ENCODE peak calls at places on chromosomes 5 and 9, in six cellular contexts. L is A549, W is IMR-90, V is K562, A is HepG2, G is GM12878. I is an unnamed sample.

GRCh38 chr5:123120197-123120596 is 31.2 kb downstream of the PRDM6 start:
- DNase-seq in L (peak), W (no peak), V (no peak), A (no peak), G (no peak), I (peak)

GRCh38 chr5:125375143-125375542 is 628.7 kb upstream of the ZNF608 start:
- DNase-seq in L (no peak), W (no peak), V (no peak), A (no peak), G (no peak), I (no peak)

GRCh38 chr5:158456756-158457155 is 597.8 kb upstream of the CLINT1 start:
- DNase-seq in L (peak), W (peak), V (no peak), A (peak), G (no peak), I (no peak)

GRCh38 chr5:93830893-93831292 is 89.5 kb upstream of the POU5F2 start:
- DNase-seq in L (no peak), W (no peak), V (no peak), A (no peak), G (no peak), I (no peak)

GRCh38 chr5:137191179-137191578 is 307.9 kb downstream of the SPOCK1 start:
- DNase-seq in L (no peak), W (no peak), V (no peak), A (no peak), G (no peak), I (no peak)

GRCh38 chr9:29439961-29440360 is 1866.7 kb upstream of the C9orf72 start:
- DNase-seq in L (no peak), W (no peak), V (no peak), A (no peak), G (no peak), I (no peak)

GRCh38 chr5:160543395-160543794 is 121.7 kb downstream of the PTTG1 start:
- DNase-seq in L (no peak), W (no peak), V (no peak), A (no peak), G (no peak), I (no peak)

GRCh38 chr9:95669253-95669652 is 152.5 kb upstream of the PTCH1 start:
- DNase-seq in L (no peak), W (no peak), V (no peak), A (no peak), G (no peak), I (no peak)

GRCh38 chr9:38032266-38032830 is 36.7 kb downstream of the SHB start:
- DNase-seq in L (no peak), W (no peak), V (no peak), A (no peak), G (no peak), I (no peak)

GRCh38 chr9:19023078-19023477 is 9.9 kb downstream of the SAXO1 start:
- DNase-seq in L (no peak), W (no peak), V (no peak), A (no peak), G (no peak), I (no peak)

GRCh38 chr9:130042406-130042930 is 521 bp downstream of the FNBP1 start:
- DNase-seq in L (peak), W (no peak), V (peak), A (no peak), G (no peak), I (peak)

GRCh38 chr9:76109953-76110352 is 219.5 kb downstream of the PCSK5 start:
- DNase-seq in L (no peak), W (peak), V (no peak), A (no peak), G (no peak), I (no peak)

GRCh38 chr9:27152398-27152715 is 43.3 kb downstream of the TEK start:
- DNase-seq in L (no peak), W (no peak), V (no peak), A (no peak), G (no peak), I (no peak)

GRCh38 chr9:3386753-3387152 is 139.0 kb downstream of the RFX3 start:
- DNase-seq in L (no peak), W (no peak), V (no peak), A (no peak), G (no peak), I (no peak)

GRCh38 chr5:2761921-2762488 is 10.5 kb upstream of the IRX2 start:
- DNase-seq in L (no peak), W (no peak), V (no peak), A (no peak), G (no peak), I (no peak)

GRCh38 chr9:128416014-128416413 is 4.6 kb upstream of the CERCAM start:
- DNase-seq in L (no peak), W (no peak), V (no peak), A (no peak), G (no peak), I (no peak)

GRCh38 chr9:124392855-124393460 is 22.3 kb downstream of the PSMB7 start:
- DNase-seq in L (peak), W (peak), V (peak), A (no peak), G (no peak), I (peak)

GRCh38 chr9:86807577-86807976 is 139.7 kb downstream of the GAS1 start:
- DNase-seq in L (no peak), W (no peak), V (no peak), A (no peak), G (no peak), I (no peak)

GRCh38 chr5:112892776-112893175 is 29.3 kb downstream of the REEP5 start:
- DNase-seq in L (no peak), W (no peak), V (no peak), A (no peak), G (no peak), I (no peak)

GRCh38 chr5:119470851-119471451 is 18.7 kb downstream of the HSD17B4 start:
- DNase-seq in L (no peak), W (peak), V (peak), A (peak), G (no peak), I (no peak)

GRCh38 chr5:5141625-5142527 is 1.7 kb downstream of the ADAMTS16 start:
- DNase-seq in L (no peak), W (peak), V (peak), A (peak), G (no peak), I (peak)

GRCh38 chr5:100519075-100519474 is 16.1 kb upstream of the FAM174A start:
- DNase-seq in L (no peak), W (no peak), V (no peak), A (no peak), G (no peak), I (no peak)

GRCh38 chr5:1094670-1095190 is 17.1 kb downstream of the SLC12A7 start:
- DNase-seq in L (no peak), W (no peak), V (peak), A (no peak), G (no peak), I (no peak)

GRCh38 chr9:8332871-8333270 is 533.3 kb upstream of the DMAC1 start:
- DNase-seq in L (no peak), W (no peak), V (no peak), A (no peak), G (no peak), I (no peak)

GRCh38 chr9:133144887-133145466 is 18.7 kb downstream of the GBGT1 start:
- DNase-seq in L (no peak), W (peak), V (no peak), A (no peak), G (no peak), I (no peak)

GRCh38 chr9:81635526-81636279 is 53.6 kb downstream of the TLE1 start:
- DNase-seq in L (no peak), W (peak), V (no peak), A (no peak), G (no peak), I (no peak)

GRCh38 chr5:58094031-58094430 is 365.9 kb downstream of the PLK2 start:
- DNase-seq in L (peak), W (peak), V (no peak), A (no peak), G (peak), I (no peak)

GRCh38 chr5:139561655-139562451 is 714 bp downstream of the UBE2D2 start:
- DNase-seq in L (peak), W (peak), V (peak), A (no peak), G (no peak), I (peak)

GRCh38 chr9:92135576-92135975 is 20.4 kb upstream of the SPTLC1 start:
- DNase-seq in L (no peak), W (no peak), V (no peak), A (no peak), G (no peak), I (no peak)

GRCh38 chr9:83962165-83962564 is 17.9 kb downstream of the HNRNPK start:
- DNase-seq in L (no peak), W (peak), V (no peak), A (no peak), G (no peak), I (no peak)

GRCh38 chr9:76585487-76586459 is 126.8 kb downstream of the GCNT1 start:
- DNase-seq in L (no peak), W (no peak), V (no peak), A (no peak), G (no peak), I (no peak)

GRCh38 chr5:149488645-149489306 is 62.5 kb downstream of the CSNK1A1 start:
- DNase-seq in L (no peak), W (no peak), V (no peak), A (no peak), G (no peak), I (no peak)

GRCh38 chr9:93110400-93110855 is 14.4 kb downstream of the CARD19 start:
- DNase-seq in L (no peak), W (no peak), V (no peak), A (no peak), G (no peak), I (no peak)

GRCh38 chr5:134289509-134290113 is 63.7 kb upstream of the PPP2CA start:
- DNase-seq in L (peak), W (peak), V (peak), A (peak), G (peak), I (peak)

GRCh38 chr5:120866997-120867396 is 402.9 kb downstream of the PRR16 start:
- DNase-seq in L (no peak), W (no peak), V (no peak), A (no peak), G (no peak), I (no peak)

DNA sequence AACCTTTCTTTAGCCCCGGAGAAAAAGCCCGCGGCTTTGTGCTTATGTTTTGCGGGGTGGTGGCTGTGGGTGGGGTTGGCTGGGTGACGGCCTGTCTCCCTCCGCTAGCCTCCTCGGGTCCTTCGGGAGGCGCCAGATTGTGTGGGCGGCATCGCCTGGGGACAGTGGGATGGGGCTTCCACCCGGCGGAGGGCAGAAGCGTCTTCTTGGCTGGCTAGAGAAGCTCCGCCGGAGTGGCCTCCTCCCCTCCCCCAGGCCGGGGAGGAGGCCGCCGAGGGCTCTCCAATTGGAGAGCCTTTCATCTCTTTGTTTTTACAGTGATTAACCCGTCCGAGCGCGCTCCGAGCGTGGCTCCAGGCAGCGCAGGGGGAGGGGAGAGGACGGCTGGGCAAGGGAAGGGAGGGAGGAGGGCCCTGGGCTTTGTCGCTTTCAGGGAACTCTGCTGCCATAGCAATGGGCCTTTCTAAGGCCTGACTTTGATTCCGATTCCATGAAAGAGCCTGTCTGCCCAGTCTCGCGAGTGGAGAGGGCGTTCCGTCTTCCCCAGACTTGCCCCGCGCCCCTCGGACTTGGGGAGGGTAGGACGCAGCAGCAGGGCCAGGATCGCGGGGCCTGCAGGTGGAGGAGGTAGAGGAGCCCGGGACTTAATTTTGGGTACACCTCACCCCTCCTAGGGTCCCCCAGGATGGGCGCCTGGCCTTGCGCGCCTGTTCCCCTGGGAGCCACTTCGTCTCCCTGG is 36.7 kb upstream of the TIFAB start:
- DNase-seq in L (peak), W (peak), V (peak), A (peak), G (no peak), I (peak)
- TF ChIP-seq BHLHE40 in L (no peak), W (no peak), V (no peak), A (no peak), G (no peak), I (no peak)

GRCh38 chr9:17810293-17810692 is 231.4 kb downstream of the SH3GL2 start:
- DNase-seq in L (no peak), W (no peak), V (no peak), A (no peak), G (no peak), I (no peak)
- TF ChIP-seq BHLHE40 in L (no peak), W (no peak), V (no peak), A (no peak), G (no peak), I (no peak)

GRCh38 chr9:16180546-16180945 is 627.7 kb downstream of the CCDC171 start:
- DNase-seq in L (no peak), W (peak), V (no peak), A (no peak), G (no peak), I (no peak)
- TF ChIP-seq BHLHE40 in L (no peak), W (no peak), V (no peak), A (no peak), G (no peak), I (no peak)

GRCh38 chr9:847505-847904 is 6.0 kb downstream of the DMRT1 start:
- DNase-seq in L (no peak), W (no peak), V (no peak), A (no peak), G (no peak), I (no peak)

GRCh38 chr9:842918-843468 is 1.5 kb downstream of the DMRT1 start:
- DNase-seq in L (no peak), W (no peak), V (no peak), A (no peak), G (no peak), I (no peak)

GRCh38 chr9:840343-840742 is 1.2 kb upstream of the DMRT1 start:
- DNase-seq in L (no peak), W (no peak), V (no peak), A (no peak), G (no peak), I (no peak)

GRCh38 chr9:846852-847251 is 5.4 kb downstream of the DMRT1 start:
- DNase-seq in L (no peak), W (no peak), V (no peak), A (no peak), G (no peak), I (no peak)

GRCh38 chr9:841371-842209 is at the start of gene DMRT1:
- DNase-seq in L (no peak), W (no peak), V (no peak), A (no peak), G (no peak), I (no peak)
- TF ChIP-seq BHLHE40 in L (no peak), W (no peak), V (no peak), A (no peak), G (no peak), I (no peak)

DNA sequence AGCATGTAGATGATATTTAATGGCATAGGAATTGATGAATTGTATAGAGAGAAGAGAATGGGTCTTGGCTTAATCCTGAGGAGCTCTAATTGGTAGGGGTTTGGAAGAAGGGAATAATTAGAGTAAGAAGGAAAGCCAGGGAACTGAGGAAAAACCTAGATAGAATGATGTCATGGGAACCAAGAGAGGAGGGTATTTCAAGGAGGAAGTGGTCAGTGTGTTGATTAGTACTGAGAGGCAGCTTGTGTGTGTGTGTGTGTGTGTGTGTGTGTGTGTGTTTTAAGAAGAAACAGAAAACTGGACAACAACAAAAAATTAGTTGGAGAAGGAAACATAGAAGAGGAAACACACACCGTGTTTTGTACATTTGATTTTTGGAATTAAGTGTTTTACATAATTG is 42.8 kb downstream of the MAST4 start:
- DNase-seq in L (no peak), W (no peak), V (no peak), A (no peak), G (no peak), I (no peak)
- TF ChIP-seq BHLHE40 in L (no peak), W (no peak), V (no peak), A (no peak), G (no peak), I (no peak)

GRCh38 chr5:91727452-91727851 is 344.3 kb upstream of the ARRDC3 start:
- DNase-seq in L (no peak), W (no peak), V (no peak), A (no peak), G (no peak), I (no peak)
- TF ChIP-seq BHLHE40 in L (no peak), W (no peak), V (no peak), A (no peak), G (no peak), I (no peak)

GRCh38 chr5:73236541-73237128 is 63.6 kb downstream of the TMEM174 start:
- DNase-seq in L (no peak), W (no peak), V (no peak), A (no peak), G (no peak), I (no peak)
- TF ChIP-seq BHLHE40 in L (no peak), W (no peak), V (no peak), A (no peak), G (no peak), I (no peak)